ENCODE peak calls at places on chromosomes 12 and 14, in eight cellular contexts. A, G, F, T, I, S, C and Z are unnamed samples.
A peak's percentile ranks its signal among the peaks of the same experiment; 100 is the strongest.

GRCh38 chr12:95802482-95803264 is 12.1 kb upstream of the NTN4 start:
- DNase-seq in G (no peak), A (no peak), F (no peak), C (peak; percentile 93), I (no peak), T (peak; percentile 88), S (no peak), Z (peak; percentile 82)

GRCh38 chr12:25691865-25692114 is 138.7 kb upstream of the LMNTD1 start:
- DNase-seq in C (no peak), G (no peak), I (no peak), F (no peak), S (no peak), A (no peak), T (no peak), Z (no peak)

GRCh38 chr12:47033081-47033480 is 46.3 kb upstream of the PCED1B start:
- DNase-seq in I (no peak), S (no peak), F (peak; percentile 37), A (no peak), T (peak; percentile 42), C (no peak), G (no peak), Z (no peak)

GRCh38 chr12:69903548-69903947 is 78.5 kb downstream of the MYRFL start:
- DNase-seq in T (no peak), C (no peak), S (no peak), G (no peak), I (no peak), F (no peak), A (no peak), Z (no peak)

GRCh38 chr12:66688836-66689439 is 10.1 kb upstream of the GRIP1 start:
- DNase-seq in S (peak; percentile 22), T (peak; percentile 18), C (peak; percentile 1), I (peak; percentile 28), F (no peak), A (peak; percentile 80), G (peak; percentile 52), Z (peak; percentile 27)

GRCh38 chr12:116879509-116880212 is 1.6 kb downstream of the HRK start:
- DNase-seq in I (peak; percentile 23), A (no peak), F (no peak), G (peak; percentile 13), T (no peak), S (peak; percentile 30), C (no peak), Z (no peak)

GRCh38 chr12:116415408-116416108 is 138.1 kb upstream of the MED13L start:
- DNase-seq in A (no peak), T (no peak), I (no peak), F (no peak), G (no peak), S (no peak), C (no peak), Z (no peak)

GRCh38 chr12:113263431-113263963 is 42.2 kb downstream of the TPCN1 start:
- DNase-seq in A (no peak), I (no peak), T (no peak), S (no peak), F (no peak), C (no peak), G (no peak), Z (no peak)

GRCh38 chr12:530871-531270 is 71.1 kb downstream of the B4GALNT3 start:
- DNase-seq in S (no peak), A (no peak), C (no peak), G (no peak), T (no peak), F (no peak), I (no peak), Z (no peak)

GRCh38 chr14:60095781-60096450 is 4.2 kb downstream of the PCNX4 start:
- DNase-seq in G (no peak), A (no peak), F (no peak), I (no peak), C (peak; percentile 93), T (peak; percentile 69), S (no peak), Z (peak; percentile 90)

GRCh38 chr12:32053881-32054624 is 52.6 kb upstream of the BICD1 start:
- DNase-seq in A (no peak), I (no peak), F (no peak), C (peak; percentile 40), G (no peak), S (no peak), T (no peak), Z (no peak)

GRCh38 chr12:51900323-51900889 is 6.9 kb upstream of the ACVRL1 start:
- DNase-seq in S (no peak), I (no peak), T (no peak), G (no peak), C (no peak), F (no peak), A (no peak), Z (no peak)

GRCh38 chr12:8996682-8997405 is 7.5 kb downstream of the KLRG1 start:
- DNase-seq in G (no peak), T (peak; percentile 7), C (peak; percentile 49), F (no peak), I (no peak), S (peak; percentile 46), A (no peak), Z (peak; percentile 38)

GRCh38 chr14:64464695-64465094 is 604 bp upstream of the AKAP5 start:
- DNase-seq in T (no peak), I (no peak), C (no peak), S (no peak), G (no peak), F (no peak), A (peak; percentile 29), Z (no peak)

GRCh38 chr12:49298160-49298559 is 3.2 kb downstream of the PRPH start:
- DNase-seq in G (no peak), I (no peak), S (no peak), F (no peak), A (no peak), T (no peak), C (no peak), Z (no peak)

GRCh38 chr12:45575417-45575816 is 154.1 kb upstream of the ARID2 start:
- DNase-seq in S (no peak), A (no peak), C (no peak), I (no peak), G (no peak), F (no peak), T (no peak), Z (no peak)

GRCh38 chr12:1844223-1844622 is 23.9 kb downstream of the LRTM2 start:
- DNase-seq in A (no peak), S (no peak), F (no peak), C (no peak), I (no peak), G (no peak), T (no peak), Z (no peak)

GRCh38 chr14:72049462-72049861 is 117.2 kb downstream of the RGS6 start:
- DNase-seq in S (peak; percentile 56), G (no peak), I (no peak), T (no peak), C (no peak), F (no peak), A (no peak), Z (no peak)

GRCh38 chr14:21244546-21244945 is 24.7 kb downstream of the HNRNPC start:
- DNase-seq in A (no peak), T (peak; percentile 48), I (no peak), S (no peak), G (no peak), C (no peak), F (no peak), Z (peak; percentile 28)

GRCh38 chr12:76457010-76457409 is 102.6 kb downstream of the OSBPL8 start:
- DNase-seq in G (no peak), I (no peak), C (no peak), A (no peak), S (no peak), T (no peak), F (no peak), Z (peak; percentile 20)

GRCh38 chr12:131950182-131950913 is 606 bp downstream of the EP400 start:
- DNase-seq in A (no peak), F (peak; percentile 29), I (peak; percentile 52), T (no peak), C (no peak), S (peak; percentile 54), G (peak; percentile 35), Z (no peak)

GRCh38 chr12:107983871-107984480 is 145.1 kb upstream of the WSCD2 start:
- DNase-seq in F (no peak), I (no peak), G (no peak), C (no peak), S (no peak), A (no peak), T (peak; percentile 12), Z (no peak)

GRCh38 chr14:73245401-73246325 is 8.4 kb downstream of the PAPLN start:
- DNase-seq in A (peak; percentile 20), I (peak; percentile 45), T (peak; percentile 44), S (peak; percentile 73), G (peak; percentile 42), F (no peak), C (no peak), Z (no peak)

GRCh38 chr12:87939182-87939581 is 90.0 kb downstream of the C12orf50 start:
- DNase-seq in T (no peak), S (no peak), A (no peak), I (no peak), G (no peak), F (no peak), C (no peak), Z (no peak)

GRCh38 chr12:124487065-124487833 is 80.2 kb downstream of the NCOR2 start:
- DNase-seq in F (no peak), S (no peak), G (no peak), A (no peak), I (no peak), C (no peak), T (no peak), Z (no peak)

GRCh38 chr14:85257287-85257686 is 272.7 kb upstream of the FLRT2 start:
- DNase-seq in S (no peak), I (no peak), C (no peak), T (no peak), A (no peak), F (no peak), G (no peak), Z (no peak)

GRCh38 chr14:100673807-100674154 is 52.9 kb upstream of the DLK1 start:
- DNase-seq in C (no peak), I (no peak), A (no peak), F (no peak), T (no peak), S (no peak), G (no peak), Z (no peak)

GRCh38 chr12:105775351-105775750 is 363.4 kb downstream of the NUAK1 start:
- DNase-seq in C (peak; percentile 23), I (no peak), A (no peak), S (no peak), T (peak; percentile 62), F (no peak), G (no peak), Z (no peak)

GRCh38 chr14:74579447-74580274 is 32.4 kb downstream of the LTBP2 start:
- DNase-seq in I (no peak), A (no peak), C (peak; percentile 94), S (peak; percentile 62), T (peak; percentile 71), G (peak; percentile 29), F (no peak), Z (peak; percentile 82)

GRCh38 chr14:88130057-88130432 is 125.1 kb downstream of the GPR65 start:
- DNase-seq in G (no peak), F (no peak), C (no peak), I (no peak), T (no peak), S (no peak), A (no peak), Z (no peak)

GRCh38 chr12:65720739-65721138 is 103.5 kb upstream of the HMGA2 start:
- DNase-seq in F (no peak), C (no peak), T (peak; percentile 93), A (no peak), I (no peak), G (no peak), S (no peak), Z (no peak)